ENCODE peak calls at places on chromosomes 12 and 14, in four cellular contexts. H is cardiac fibroblast; U is amniotic stem cell; E is activated naive CD4-positive, alpha-beta T cell treated with anti-CD3 and anti-CD28 coated beads, Interleukin-2, amount 10 ng/mL, durations not matched to agents 7 days and 5 days. Z is an unnamed sample.

GRCh38 chr14:104390221-104390931 is 189.2 kb upstream of the C14orf180 start:
- DNase-seq in H (no peak), U (no peak), E (no peak), Z (no peak)

GRCh38 chr14:71486274-71486673 is 446.0 kb upstream of the RGS6 start:
- DNase-seq in H (peak), U (no peak), E (no peak), Z (no peak)

GRCh38 chr14:91946313-91947195 is 940 bp downstream of the FBLN5 start:
- DNase-seq in H (peak), U (peak), E (no peak), Z (no peak)

GRCh38 chr14:50403433-50403832 is 6.8 kb upstream of the CDKL1 start:
- DNase-seq in H (no peak), U (no peak), E (no peak), Z (no peak)

GRCh38 chr12:62261876-62262275 is 1.7 kb downstream of the USP15 start:
- DNase-seq in H (no peak), U (no peak), E (no peak), Z (no peak)

GRCh38 chr12:54384591-54385041 is at the start of gene ZNF385A:
- DNase-seq in H (peak), U (no peak), E (no peak), Z (no peak)

GRCh38 chr12:70178038-70178437 is 65.2 kb upstream of the CNOT2 start:
- DNase-seq in H (peak), U (no peak), E (no peak), Z (no peak)

GRCh38 chr12:48422060-48422459 is 50.3 kb upstream of the ANP32D start:
- DNase-seq in H (peak), U (no peak), E (no peak), Z (peak)

Z was measured in brain microvascular endothelial cell.